ENCODE peak calls at places on chromosomes 3 and 15, in seven cellular contexts. O is gastrocnemius medialis; X is ovary; T is astrocyte; C is right lobe of liver; P is stomach; N is CD8-positive, alpha-beta T cell. M is an unnamed sample. For H3K4me1 and H3K36me3, the result is how much of the 10 kb centered on the place peaks cover.

GRCh38 chr3:71784201-71784913 is 591 bp downstream of the PROK2 start:
- DNase-seq in O (no peak), X (no peak), T (no peak), C (no peak), P (no peak), N (no peak), M (no peak)

GRCh38 chr15:76150508-76150907 is 90.7 kb downstream of the TMEM266 start:
- DNase-seq in O (no peak), X (no peak), T (no peak), C (no peak), P (peak), N (no peak), M (no peak)

GRCh38 chr3:83971693-83972092 is 987.1 kb upstream of the CADM2 start:
- DNase-seq in O (no peak), X (no peak), T (no peak), C (no peak), P (no peak), N (no peak), M (no peak)

GRCh38 chr3:196193738-196194541 is 17.3 kb downstream of the ZDHHC19 start:
- DNase-seq in O (no peak), X (peak), T (no peak), C (no peak), P (peak), N (no peak), M (peak)

GRCh38 chr3:144424606-144425005 is 453.0 kb downstream of the DIPK2A start:
- DNase-seq in O (no peak), X (no peak), T (no peak), C (no peak), P (no peak), N (no peak), M (no peak)

GRCh38 chr15:31302778-31303433 is 23.7 kb upstream of the KLF13 start:
- DNase-seq in O (peak), X (no peak), T (no peak), C (no peak), P (no peak), N (no peak), M (peak)

GRCh38 chr3:171309906-171310359 is 150.3 kb downstream of the TNIK start:
- DNase-seq in O (no peak), X (no peak), T (peak), C (no peak), P (no peak), N (no peak), M (no peak)

GRCh38 chr15:93152951-93153350 is 63.9 kb upstream of the RGMA start:
- DNase-seq in O (peak), X (peak), T (no peak), C (peak), P (peak), N (no peak), M (no peak)

GRCh38 chr3:169022457-169022856 is 641.1 kb downstream of the MECOM start:
- DNase-seq in O (no peak), X (no peak), T (peak), C (no peak), P (no peak), N (no peak), M (no peak)

GRCh38 chr3:141875893-141876380 is 506 bp upstream of the ATP1B3 start:
- DNase-seq in O (peak), X (peak), T (peak), C (peak), P (peak), N (no peak), M (peak)

GRCh38 chr3:50516048-50516871 is 12.8 kb upstream of the CACNA2D2 start:
- DNase-seq in O (peak), X (peak), T (no peak), C (no peak), P (peak), N (no peak), M (peak)

GRCh38 chr3:195872800-195873199 is 35.6 kb downstream of the TNK2 start:
- DNase-seq in O (no peak), X (no peak), T (no peak), C (no peak), P (no peak), N (no peak), M (no peak)

GRCh38 chr3:105807146-105807545 is 61.7 kb downstream of the CBLB start:
- DNase-seq in O (no peak), X (no peak), T (no peak), C (no peak), P (no peak), N (no peak), M (no peak)
- H3K4me1 ChIP-seq in O (under half), X (under half), T (under half), C (under half), P (half or more), N (under half), M (under half)

DNA sequence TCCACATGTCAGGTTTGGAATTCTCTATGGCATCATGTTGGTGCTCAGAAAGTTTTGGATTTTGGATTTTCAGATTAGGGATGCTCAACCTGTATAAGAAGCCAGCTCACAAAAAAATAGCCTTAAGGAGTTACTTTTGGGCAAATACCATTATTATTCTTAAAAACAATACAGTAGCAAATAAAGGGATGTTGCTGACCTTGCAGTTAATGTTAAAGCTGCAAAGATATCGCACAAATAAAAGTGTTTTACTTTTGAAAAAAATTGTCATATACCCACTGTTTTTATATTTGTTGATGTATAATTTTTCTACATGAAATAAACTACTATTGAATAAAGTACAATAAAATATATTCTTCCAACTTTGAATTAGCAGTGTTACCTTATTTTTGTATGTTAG is 60.1 kb downstream of the LYSMD4 start:
- DNase-seq in O (no peak), X (no peak), T (no peak), C (no peak), P (no peak), N (no peak), M (no peak)
- H3K36me3 ChIP-seq in O (under half), X (under half), T (under half), C (under half), P (half or more), N (under half), M (under half)

DNA sequence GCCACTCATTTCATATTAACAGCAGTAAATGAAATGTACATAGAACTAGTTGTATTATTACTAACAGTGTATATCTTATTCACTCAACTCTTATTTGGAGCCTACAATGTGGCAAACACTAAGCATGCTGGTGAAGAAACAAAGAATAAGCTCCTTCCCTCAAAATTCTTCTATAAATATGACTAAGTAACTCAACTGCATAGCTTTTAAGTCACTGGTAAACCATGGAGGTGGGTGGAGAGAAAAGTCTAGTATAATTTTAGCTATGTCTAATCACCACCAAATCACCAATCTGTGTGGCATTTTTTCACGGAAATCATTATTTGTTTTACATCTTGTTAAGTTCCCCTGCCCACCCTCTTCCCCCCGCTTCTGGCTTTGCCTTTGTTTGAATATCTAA is 17.5 kb downstream of the COPS2 start:
- DNase-seq in O (no peak), X (no peak), T (peak), C (no peak), P (no peak), N (no peak), M (no peak)
- H3K4me1 ChIP-seq in O (under half), X (under half), T (under half), C (under half), P (under half), N (under half), M (under half)

GRCh38 chr3:57655727-57656126 is 37.1 kb downstream of the DENND6A start:
- DNase-seq in O (no peak), X (no peak), T (no peak), C (no peak), P (no peak), N (no peak), M (no peak)
- H3K36me3 ChIP-seq in O (under half), X (under half), T (under half), C (under half), P (half or more), N (under half), M (under half)

DNA sequence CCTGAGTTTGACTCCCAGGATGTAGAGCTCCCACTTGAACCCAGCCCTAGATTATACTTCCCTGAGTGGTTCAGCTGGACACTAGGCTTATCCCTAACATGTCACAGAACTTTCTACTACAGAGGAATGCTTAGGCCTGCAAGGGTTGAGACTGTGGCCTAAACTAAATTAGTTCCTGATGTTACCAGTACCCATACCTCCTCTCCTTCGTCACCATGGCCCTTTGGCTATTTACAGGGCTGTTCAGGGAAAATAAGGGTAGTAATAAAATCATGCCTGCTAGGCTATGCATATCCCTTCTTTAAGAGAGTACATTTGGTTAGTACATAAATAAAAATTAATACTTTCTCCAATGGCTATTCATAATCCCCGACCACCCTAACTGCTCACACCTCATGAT is 356.4 kb upstream of the RASGRP1 start:
- DNase-seq in O (no peak), X (no peak), T (no peak), C (no peak), P (no peak), N (no peak), M (no peak)
- H3K4me1 ChIP-seq in O (under half), X (under half), T (under half), C (under half), P (under half), N (under half), M (under half)

DNA sequence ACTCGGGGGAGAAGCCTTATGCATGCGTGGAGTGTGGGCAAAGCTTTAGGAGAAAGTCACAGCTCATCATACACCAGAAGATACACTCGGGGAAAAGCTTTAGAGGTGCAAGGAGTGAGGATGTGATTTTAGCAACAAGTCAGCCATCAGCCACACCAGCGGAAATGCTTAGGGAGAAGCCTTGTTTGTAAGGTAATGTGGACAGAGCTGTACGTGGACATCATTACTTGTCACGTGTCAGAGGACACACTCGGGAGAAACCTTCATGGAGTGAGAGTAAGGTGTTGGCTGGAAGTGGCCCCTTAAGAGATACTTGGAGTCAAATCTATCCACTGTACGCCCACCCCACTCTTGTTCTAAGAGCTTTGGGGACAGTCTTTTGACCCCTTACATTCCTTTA is 28.7 kb downstream of the ZNF589 start:
- DNase-seq in O (no peak), X (no peak), T (no peak), C (no peak), P (no peak), N (no peak), M (no peak)
- H3K36me3 ChIP-seq in O (under half), X (under half), T (under half), C (under half), P (under half), N (under half), M (under half)

DNA sequence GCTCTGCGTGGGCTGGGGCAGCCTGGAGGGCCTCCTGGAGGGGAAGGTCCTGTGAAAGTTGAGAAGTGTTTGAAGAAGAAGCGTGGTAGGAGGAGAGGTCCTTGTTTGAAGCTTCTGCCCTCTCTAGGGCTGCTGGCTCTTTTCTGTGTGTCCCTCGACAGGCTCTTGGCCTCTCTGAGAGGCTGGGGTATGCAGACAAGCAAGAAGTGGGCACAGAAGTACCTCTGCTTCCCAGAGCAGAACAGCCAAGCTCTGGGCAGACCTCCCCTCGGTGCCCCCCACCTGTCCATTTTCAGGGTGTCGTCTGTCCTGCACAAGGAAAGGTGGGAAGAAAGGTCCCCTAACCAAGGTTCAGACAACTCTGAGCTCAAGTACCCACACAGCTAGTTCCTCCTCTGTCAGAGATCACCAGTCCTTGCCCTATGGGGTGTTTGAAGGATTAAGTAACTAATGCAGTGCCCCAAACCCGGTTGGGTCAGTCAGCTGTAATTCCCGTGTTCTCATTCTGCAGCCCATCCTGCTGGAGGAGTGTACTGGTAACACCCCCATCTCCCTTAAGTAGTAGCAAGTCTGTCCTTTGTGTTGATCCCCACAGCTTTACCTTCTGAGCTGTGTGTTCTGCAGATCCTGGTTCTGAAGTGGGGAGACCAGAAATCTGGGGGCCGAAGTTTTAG is 6.3 kb downstream of the CSK start:
- DNase-seq in O (no peak), X (no peak), T (no peak), C (no peak), P (no peak), N (no peak), M (peak)
- H3K4me1 ChIP-seq in O (half or more), X (under half), T (half or more), C (half or more), P (half or more), N (half or more), M (half or more)

DNA sequence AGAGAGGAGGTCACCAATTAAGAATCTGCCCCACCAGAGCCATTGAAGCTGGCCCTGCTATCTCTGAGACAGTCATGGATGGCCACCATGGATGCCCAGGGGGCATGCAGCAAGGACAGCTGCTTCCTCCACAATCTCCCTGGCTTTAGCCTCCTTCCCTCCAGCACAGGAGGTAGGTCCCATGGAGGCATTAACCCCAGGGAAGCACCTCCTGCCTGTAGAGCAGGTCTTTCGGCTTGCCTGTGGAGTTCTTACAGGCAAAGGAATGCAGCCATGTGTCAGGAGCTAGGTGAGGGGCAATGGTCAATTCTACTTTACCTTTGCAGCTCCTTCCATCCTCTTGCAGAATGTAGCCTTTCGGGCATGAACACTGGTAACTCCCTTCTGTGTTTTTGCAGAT is 93.8 kb downstream of the DUT start:
- DNase-seq in O (no peak), X (no peak), T (no peak), C (no peak), P (no peak), N (no peak), M (no peak)
- H3K36me3 ChIP-seq in O (under half), X (under half), T (half or more), C (under half), P (half or more), N (under half), M (half or more)

GRCh38 chr15:89115547-89115946 is 27.3 kb downstream of the ABHD2 start:
- DNase-seq in O (no peak), X (no peak), T (no peak), C (no peak), P (peak), N (no peak), M (no peak)
- H3K4me1 ChIP-seq in O (under half), X (under half), T (half or more), C (half or more), P (half or more), N (under half), M (half or more)